ENCODE peak calls at places on chromosomes 12 and 14, in five cellular contexts. Y is activated CD4-positive, alpha-beta memory T cell treated with anti-CD3 and anti-CD28 coated beads, Interleukin-2, amount 10 ng/mL, durations not matched to agents 7 days and 5 days; B is D341Med; I is progenitor cell of endocrine pancreas; K is activated T-helper 1 cell treated with anti-CD3 and anti-CD28 coated beads, Interleukin-12 subunit alpha, Interleukin-12 subunit beta, Interleukin-2, Interleukin-4 antibody, amounts not matched to agents 30 ng/mL and 10 ng/mL and 1 ng/mL, durations not matched to agents 14 hours and 24 hours and 36 hours. F is an unnamed sample.
A peak's percentile ranks its signal among the peaks of the same experiment; 100 is the strongest.

GRCh38 chr14:61080591-61081010 is 99.6 kb downstream of the SLC38A6 start:
- DNase-seq in I (no peak), K (no peak), Y (no peak), B (no peak), F (peak; percentile 31)

GRCh38 chr12:53047221-53048032 is 2.4 kb upstream of the TNS2 start:
- DNase-seq in I (peak; percentile 79), B (peak; percentile 95), Y (peak; percentile 70), K (peak; percentile 68), F (peak; percentile 83)

GRCh38 chr14:36583242-36584166 is 1.1 kb upstream of the NKX2-8 start:
- DNase-seq in B (no peak), K (no peak), Y (no peak), I (no peak), F (peak; percentile 19)

GRCh38 chr14:24409217-24409616 is 10.4 kb downstream of the NYNRIN start:
- DNase-seq in I (no peak), Y (no peak), B (no peak), K (no peak), F (no peak)

GRCh38 chr14:92199763-92200162 is 78.0 kb downstream of the CPSF2 start:
- DNase-seq in I (no peak), Y (no peak), B (no peak), K (no peak), F (no peak)

GRCh38 chr12:128801879-128802391 is 21.8 kb downstream of the SLC15A4 start:
- DNase-seq in B (no peak), I (no peak), K (no peak), Y (no peak), F (no peak)

GRCh38 chr12:124174949-124175348 is 119.9 kb upstream of the RFLNA start:
- DNase-seq in K (no peak), B (no peak), Y (no peak), I (no peak), F (no peak)

GRCh38 chr14:54671537-54671936 is 104.6 kb downstream of the SAMD4A start:
- DNase-seq in Y (no peak), K (no peak), B (no peak), I (no peak), F (no peak)

GRCh38 chr12:11653215-11653753 is 3.8 kb downstream of the ETV6 start:
- DNase-seq in I (no peak), K (peak; percentile 23), Y (peak; percentile 67), B (no peak), F (no peak)

GRCh38 chr14:91170504-91171121 is 56.7 kb downstream of the DGLUCY start:
- DNase-seq in Y (no peak), B (no peak), I (no peak), K (no peak), F (no peak)

GRCh38 chr12:54991161-54991991 is 6.8 kb upstream of the TESPA1 start:
- DNase-seq in Y (peak; percentile 43), K (peak; percentile 36), B (no peak), I (no peak), F (no peak)

GRCh38 chr12:132194056-132194455 is 49.8 kb downstream of the NOC4L start:
- DNase-seq in B (no peak), Y (no peak), I (no peak), K (no peak), F (no peak)

GRCh38 chr12:55828357-55828756 is 1.0 kb downstream of the DNAJC14 start:
- DNase-seq in I (no peak), Y (no peak), K (no peak), B (no peak), F (no peak)

GRCh38 chr12:86914716-86915115 is 658.5 kb upstream of the MGAT4C start:
- DNase-seq in Y (no peak), B (peak; percentile 53), K (no peak), I (no peak), F (no peak)

GRCh38 chr14:60161176-60162107 is 3.8 kb downstream of the DHRS7 start:
- DNase-seq in B (no peak), K (no peak), Y (no peak), I (no peak), F (no peak)

GRCh38 chr14:89675590-89675989 is 258.6 kb upstream of the FOXN3 start:
- DNase-seq in Y (no peak), B (no peak), I (no peak), K (no peak), F (no peak)

F was measured in glutamatergic neuron.